ENCODE peak calls at places on chromosomes 3 and 15, in seven cellular contexts. J, Q, I, A, W, T and M are unnamed samples.

GRCh38 chr15:99433757-99434211 is 132.0 kb upstream of the MEF2A start:
- DNase-seq in J (no peak), Q (no peak), I (no peak), A (no peak), W (no peak), T (no peak), M (no peak)

GRCh38 chr15:88274534-88275460 is 18.3 kb upstream of the NTRK3 start:
- DNase-seq in J (no peak), Q (peak), I (peak), A (peak), W (peak), T (peak), M (peak)

GRCh38 chr3:130933801-130934345 is 40.0 kb downstream of the ATP2C1 start:
- DNase-seq in J (no peak), Q (no peak), I (no peak), A (no peak), W (no peak), T (no peak), M (no peak)

GRCh38 chr3:131804565-131805133 is 230.2 kb downstream of the CPNE4 start:
- DNase-seq in J (no peak), Q (no peak), I (peak), A (no peak), W (no peak), T (no peak), M (no peak)

GRCh38 chr3:10558726-10559125 is 53.3 kb upstream of the ATP2B2 start:
- DNase-seq in J (no peak), Q (no peak), I (no peak), A (no peak), W (no peak), T (no peak), M (no peak)

GRCh38 chr3:191356586-191357439 is 26.5 kb upstream of the UTS2B start:
- DNase-seq in J (peak), Q (peak), I (peak), A (peak), W (peak), T (peak), M (no peak)

GRCh38 chr3:185280572-185281365 is 26.9 kb upstream of the EHHADH start:
- DNase-seq in J (no peak), Q (no peak), I (peak), A (peak), W (peak), T (no peak), M (peak)

GRCh38 chr3:138459619-138460535 is 25.5 kb downstream of the ESYT3 start:
- DNase-seq in J (no peak), Q (no peak), I (no peak), A (no peak), W (no peak), T (peak), M (no peak)

DNA sequence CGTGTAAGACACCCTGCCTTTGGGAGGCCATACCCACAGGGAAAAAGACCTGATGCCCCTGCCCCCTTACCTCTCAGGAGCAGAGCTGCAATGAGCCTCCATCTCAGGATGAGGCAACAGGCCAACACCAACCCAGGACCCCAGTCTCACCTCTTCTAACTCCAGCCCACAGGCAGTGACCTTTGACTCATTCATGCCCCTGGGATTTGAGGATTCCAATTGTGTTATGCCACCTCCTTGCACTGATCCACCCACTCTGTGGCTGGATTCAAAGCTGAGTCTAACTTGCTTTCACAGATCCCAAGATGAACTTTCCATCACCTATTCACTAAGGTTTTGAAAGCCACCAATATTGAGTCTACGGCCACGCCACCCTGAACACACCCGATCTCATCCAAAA is 64.7 kb downstream of the MINAR1 start:
- DNase-seq in J (no peak), Q (no peak), I (no peak), A (no peak), W (no peak), T (no peak), M (no peak)
- H3K4me3 ChIP-seq in J (no peak), Q (no peak), I (no peak), A (no peak), W (no peak), T (no peak), M (no peak)

GRCh38 chr3:14113964-14114667 is 10.6 kb downstream of the CHCHD4 start:
- DNase-seq in J (no peak), Q (no peak), I (no peak), A (peak), W (no peak), T (no peak), M (no peak)
- TF ChIP-seq CTCF in J (peak), Q (no peak), I (no peak), A (peak), W (no peak), T (no peak), M (no peak)

GRCh38 chr3:79766474-79767193 is 1.2 kb downstream of the ROBO1 start:
- DNase-seq in J (no peak), Q (no peak), I (peak), A (peak), W (no peak), T (peak), M (no peak)
- H3K4me3 ChIP-seq in J (peak), Q (no peak), I (peak), A (peak), W (no peak), T (peak), M (no peak)

GRCh38 chr3:192825657-192826200 is 91.9 kb downstream of the MB21D2 start:
- DNase-seq in J (no peak), Q (no peak), I (no peak), A (no peak), W (no peak), T (no peak), M (peak)
- TF ChIP-seq CTCF in J (no peak), Q (no peak), I (peak), A (no peak), W (no peak), T (no peak), M (no peak)

GRCh38 chr3:149095487-149095886 is 9.2 kb upstream of the HLTF start:
- DNase-seq in J (no peak), Q (no peak), I (no peak), A (no peak), W (no peak), T (no peak), M (peak)
- H3K4me3 ChIP-seq in J (no peak), Q (no peak), I (no peak), A (no peak), W (no peak), T (no peak), M (no peak)